ENCODE peak calls at places on chromosome 5, in ten cellular contexts. One of them, this sample, is unnamed.

GRCh38 chr5:129554134-129554904 is 94.2 kb downstream of the ADAMTS19 start:
- DNase-seq in fibroblast of lung: peak
- DNase-seq in stomach: no peak
- DNase-seq in GM10248: no peak
- DNase-seq in brain microvascular endothelial cell: no peak
- DNase-seq in B cell: no peak
- DNase-seq in omental fat pad: no peak
- DNase-seq in breast epithelium: no peak
- DNase-seq in endothelial cell: no peak
- DNase-seq in tibial artery: no peak
- DNase-seq in this sample: no peak

GRCh38 chr5:172999351-172999973 is 15.9 kb downstream of the ATP6V0E1 start:
- DNase-seq in fibroblast of lung: no peak
- DNase-seq in stomach: no peak
- DNase-seq in GM10248: no peak
- DNase-seq in brain microvascular endothelial cell: no peak
- DNase-seq in B cell: no peak
- DNase-seq in omental fat pad: no peak
- DNase-seq in breast epithelium: no peak
- DNase-seq in endothelial cell: no peak
- DNase-seq in tibial artery: no peak
- DNase-seq in this sample: no peak

GRCh38 chr5:16812911-16813310 is 123.2 kb downstream of the MYO10 start:
- DNase-seq in fibroblast of lung: no peak
- DNase-seq in stomach: peak
- DNase-seq in GM10248: no peak
- DNase-seq in brain microvascular endothelial cell: peak
- DNase-seq in B cell: no peak
- DNase-seq in omental fat pad: no peak
- DNase-seq in breast epithelium: peak
- DNase-seq in endothelial cell: no peak
- DNase-seq in tibial artery: no peak
- DNase-seq in this sample: no peak

GRCh38 chr5:55141945-55142690 is 17.9 kb upstream of the GPX8 start:
- DNase-seq in fibroblast of lung: no peak
- DNase-seq in stomach: no peak
- DNase-seq in GM10248: no peak
- DNase-seq in brain microvascular endothelial cell: no peak
- DNase-seq in B cell: no peak
- DNase-seq in omental fat pad: no peak
- DNase-seq in breast epithelium: no peak
- DNase-seq in endothelial cell: no peak
- DNase-seq in tibial artery: no peak
- DNase-seq in this sample: no peak

GRCh38 chr5:122442938-122443337 is 130.9 kb downstream of the SNCAIP start:
- DNase-seq in fibroblast of lung: no peak
- DNase-seq in stomach: no peak
- DNase-seq in GM10248: peak
- DNase-seq in brain microvascular endothelial cell: no peak
- DNase-seq in B cell: no peak
- DNase-seq in omental fat pad: no peak
- DNase-seq in breast epithelium: no peak
- DNase-seq in endothelial cell: no peak
- DNase-seq in tibial artery: no peak
- DNase-seq in this sample: no peak

GRCh38 chr5:129460951-129461815 is 1.1 kb downstream of the ADAMTS19 start:
- DNase-seq in fibroblast of lung: peak
- DNase-seq in stomach: peak
- DNase-seq in GM10248: peak
- DNase-seq in brain microvascular endothelial cell: no peak
- DNase-seq in B cell: no peak
- DNase-seq in omental fat pad: no peak
- DNase-seq in breast epithelium: no peak
- DNase-seq in endothelial cell: peak
- DNase-seq in tibial artery: no peak
- DNase-seq in this sample: peak

GRCh38 chr5:167943353-167943752 is 348.1 kb upstream of the WWC1 start:
- DNase-seq in fibroblast of lung: no peak
- DNase-seq in stomach: no peak
- DNase-seq in GM10248: no peak
- DNase-seq in brain microvascular endothelial cell: no peak
- DNase-seq in B cell: no peak
- DNase-seq in omental fat pad: no peak
- DNase-seq in breast epithelium: no peak
- DNase-seq in endothelial cell: no peak
- DNase-seq in tibial artery: no peak
- DNase-seq in this sample: no peak

GRCh38 chr5:181041043-181041442 is 977 bp downstream of the BTNL9 start:
- DNase-seq in fibroblast of lung: no peak
- DNase-seq in stomach: no peak
- DNase-seq in GM10248: no peak
- DNase-seq in brain microvascular endothelial cell: no peak
- DNase-seq in B cell: no peak
- DNase-seq in omental fat pad: no peak
- DNase-seq in breast epithelium: no peak
- DNase-seq in endothelial cell: no peak
- DNase-seq in tibial artery: no peak
- DNase-seq in this sample: no peak

GRCh38 chr5:24381861-24382460 is 262.8 kb downstream of the CDH10 start:
- DNase-seq in fibroblast of lung: no peak
- DNase-seq in stomach: no peak
- DNase-seq in GM10248: no peak
- DNase-seq in brain microvascular endothelial cell: no peak
- DNase-seq in B cell: no peak
- DNase-seq in omental fat pad: no peak
- DNase-seq in breast epithelium: no peak
- DNase-seq in endothelial cell: no peak
- DNase-seq in tibial artery: no peak
- DNase-seq in this sample: no peak

GRCh38 chr5:125461641-125462072 is 715.2 kb upstream of the ZNF608 start:
- DNase-seq in fibroblast of lung: no peak
- DNase-seq in stomach: no peak
- DNase-seq in GM10248: no peak
- DNase-seq in brain microvascular endothelial cell: no peak
- DNase-seq in B cell: no peak
- DNase-seq in omental fat pad: no peak
- DNase-seq in breast epithelium: no peak
- DNase-seq in endothelial cell: no peak
- DNase-seq in tibial artery: no peak
- DNase-seq in this sample: no peak

GRCh38 chr5:89105171-89105695 is 222.2 kb upstream of the MEF2C start:
- DNase-seq in fibroblast of lung: no peak
- DNase-seq in stomach: no peak
- DNase-seq in GM10248: no peak
- DNase-seq in brain microvascular endothelial cell: no peak
- DNase-seq in B cell: no peak
- DNase-seq in omental fat pad: no peak
- DNase-seq in breast epithelium: no peak
- DNase-seq in endothelial cell: no peak
- DNase-seq in tibial artery: no peak
- DNase-seq in this sample: no peak

GRCh38 chr5:59209758-59210359 is 627.0 kb downstream of the RAB3C start:
- DNase-seq in fibroblast of lung: peak
- DNase-seq in stomach: no peak
- DNase-seq in GM10248: no peak
- DNase-seq in brain microvascular endothelial cell: no peak
- DNase-seq in B cell: no peak
- DNase-seq in omental fat pad: no peak
- DNase-seq in breast epithelium: no peak
- DNase-seq in endothelial cell: no peak
- DNase-seq in tibial artery: no peak
- DNase-seq in this sample: no peak

GRCh38 chr5:135153661-135154060 is 119.6 kb upstream of the PITX1 start:
- DNase-seq in fibroblast of lung: no peak
- DNase-seq in stomach: no peak
- DNase-seq in GM10248: no peak
- DNase-seq in brain microvascular endothelial cell: no peak
- DNase-seq in B cell: no peak
- DNase-seq in omental fat pad: no peak
- DNase-seq in breast epithelium: no peak
- DNase-seq in endothelial cell: no peak
- DNase-seq in tibial artery: no peak
- DNase-seq in this sample: no peak

GRCh38 chr5:39599721-39600431 is 175.1 kb upstream of the DAB2 start:
- DNase-seq in fibroblast of lung: peak
- DNase-seq in stomach: no peak
- DNase-seq in GM10248: no peak
- DNase-seq in brain microvascular endothelial cell: peak
- DNase-seq in B cell: no peak
- DNase-seq in omental fat pad: no peak
- DNase-seq in breast epithelium: no peak
- DNase-seq in endothelial cell: no peak
- DNase-seq in tibial artery: no peak
- DNase-seq in this sample: no peak
- TF ChIP-seq CTCF in fibroblast of lung: peak
- TF ChIP-seq CTCF in stomach: no peak
- TF ChIP-seq CTCF in GM10248: peak
- TF ChIP-seq CTCF in brain microvascular endothelial cell: peak
- TF ChIP-seq CTCF in B cell: peak
- TF ChIP-seq CTCF in omental fat pad: no peak
- TF ChIP-seq CTCF in breast epithelium: no peak
- TF ChIP-seq CTCF in endothelial cell: peak
- TF ChIP-seq CTCF in tibial artery: peak
- TF ChIP-seq CTCF in this sample: peak

GRCh38 chr5:819078-819477 is 31.7 kb downstream of the ZDHHC11 start:
- DNase-seq in fibroblast of lung: no peak
- DNase-seq in stomach: no peak
- DNase-seq in GM10248: no peak
- DNase-seq in brain microvascular endothelial cell: no peak
- DNase-seq in B cell: no peak
- DNase-seq in omental fat pad: no peak
- DNase-seq in breast epithelium: no peak
- DNase-seq in endothelial cell: no peak
- DNase-seq in tibial artery: no peak
- DNase-seq in this sample: no peak

GRCh38 chr5:816176-816575 is 31.6 kb upstream of the ZDHHC11B start:
- DNase-seq in fibroblast of lung: no peak
- DNase-seq in stomach: no peak
- DNase-seq in GM10248: no peak
- DNase-seq in brain microvascular endothelial cell: no peak
- DNase-seq in B cell: no peak
- DNase-seq in omental fat pad: no peak
- DNase-seq in breast epithelium: no peak
- DNase-seq in endothelial cell: no peak
- DNase-seq in tibial artery: no peak
- DNase-seq in this sample: no peak

GRCh38 chr5:820245-820644 is 30.5 kb downstream of the ZDHHC11 start:
- DNase-seq in fibroblast of lung: no peak
- DNase-seq in stomach: no peak
- DNase-seq in GM10248: no peak
- DNase-seq in brain microvascular endothelial cell: no peak
- DNase-seq in B cell: no peak
- DNase-seq in omental fat pad: no peak
- DNase-seq in breast epithelium: no peak
- DNase-seq in endothelial cell: no peak
- DNase-seq in tibial artery: no peak
- DNase-seq in this sample: no peak

DNA sequence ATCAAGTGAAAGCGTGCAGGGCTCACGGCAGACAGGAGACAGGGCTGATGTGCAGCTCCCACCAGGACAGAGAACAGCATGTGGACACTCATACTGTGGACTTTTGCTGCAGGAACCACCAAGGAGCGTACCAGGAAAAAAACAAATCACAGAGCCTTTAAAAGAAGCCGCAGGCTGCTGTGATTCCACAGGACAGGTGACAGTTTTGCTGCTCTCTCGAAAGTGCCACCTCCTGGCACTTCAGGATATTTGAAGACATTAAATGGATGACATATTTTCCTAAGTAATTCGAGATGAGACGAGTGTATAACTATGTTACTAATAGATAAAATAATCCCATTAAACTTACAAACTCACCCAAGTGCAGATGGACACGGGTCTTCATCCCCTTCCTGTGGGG is 29.3 kb downstream of the ZDHHC11 start:
- DNase-seq in fibroblast of lung: no peak
- DNase-seq in stomach: no peak
- DNase-seq in GM10248: no peak
- DNase-seq in brain microvascular endothelial cell: no peak
- DNase-seq in B cell: no peak
- DNase-seq in omental fat pad: no peak
- DNase-seq in breast epithelium: no peak
- DNase-seq in endothelial cell: no peak
- DNase-seq in tibial artery: no peak
- DNase-seq in this sample: no peak
- TF ChIP-seq CTCF in fibroblast of lung: no peak
- TF ChIP-seq CTCF in stomach: no peak
- TF ChIP-seq CTCF in GM10248: no peak
- TF ChIP-seq CTCF in brain microvascular endothelial cell: no peak
- TF ChIP-seq CTCF in B cell: no peak
- TF ChIP-seq CTCF in omental fat pad: no peak
- TF ChIP-seq CTCF in breast epithelium: no peak
- TF ChIP-seq CTCF in endothelial cell: no peak
- TF ChIP-seq CTCF in tibial artery: no peak
- TF ChIP-seq CTCF in this sample: no peak

DNA sequence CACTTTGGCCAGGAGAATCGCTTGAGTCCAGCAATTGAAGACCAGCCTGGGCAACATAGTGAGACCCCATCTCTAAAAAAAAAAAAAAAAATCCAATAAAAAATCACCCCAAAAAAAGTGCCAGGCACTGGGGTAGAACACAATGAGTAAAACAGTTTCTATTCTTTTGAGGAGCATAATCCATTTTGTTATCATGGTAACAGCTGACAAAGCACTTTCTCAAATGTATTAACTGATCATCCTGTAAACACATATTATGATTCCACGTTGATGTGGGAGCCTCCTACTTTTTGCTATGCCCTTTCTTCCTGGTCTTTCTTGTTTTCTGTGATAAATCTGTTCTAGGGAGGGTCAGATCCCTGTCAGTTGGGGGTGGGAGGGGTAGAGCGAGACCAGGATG is 20.7 kb upstream of the FAM13B start:
- DNase-seq in fibroblast of lung: no peak
- DNase-seq in stomach: no peak
- DNase-seq in GM10248: no peak
- DNase-seq in brain microvascular endothelial cell: no peak
- DNase-seq in B cell: no peak
- DNase-seq in omental fat pad: no peak
- DNase-seq in breast epithelium: no peak
- DNase-seq in endothelial cell: no peak
- DNase-seq in tibial artery: no peak
- DNase-seq in this sample: no peak
- TF ChIP-seq CTCF in fibroblast of lung: no peak
- TF ChIP-seq CTCF in stomach: no peak
- TF ChIP-seq CTCF in GM10248: no peak
- TF ChIP-seq CTCF in brain microvascular endothelial cell: no peak
- TF ChIP-seq CTCF in B cell: no peak
- TF ChIP-seq CTCF in omental fat pad: no peak
- TF ChIP-seq CTCF in breast epithelium: no peak
- TF ChIP-seq CTCF in endothelial cell: no peak
- TF ChIP-seq CTCF in tibial artery: no peak
- TF ChIP-seq CTCF in this sample: no peak

DNA sequence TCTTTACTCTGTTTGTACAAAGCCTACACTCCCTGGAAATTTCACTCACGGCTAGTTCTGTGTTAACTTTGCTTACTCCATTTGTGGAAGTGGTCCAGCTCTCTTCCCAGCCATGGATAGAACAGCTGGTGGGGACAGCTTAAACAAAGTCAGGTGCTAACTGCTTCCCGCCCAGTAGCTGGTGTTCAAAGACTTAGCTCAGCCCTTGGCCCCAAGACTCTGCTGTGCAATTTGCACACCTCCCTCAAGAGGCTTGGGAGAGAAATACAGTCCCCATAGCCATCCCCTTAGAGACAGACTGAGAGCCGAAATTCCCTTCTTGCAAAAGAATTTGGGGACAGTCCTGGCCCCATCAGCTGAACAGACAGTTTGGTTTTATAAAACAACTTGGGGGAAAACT is 73.8 kb upstream of the RAI14 start:
- DNase-seq in fibroblast of lung: no peak
- DNase-seq in stomach: no peak
- DNase-seq in GM10248: no peak
- DNase-seq in brain microvascular endothelial cell: no peak
- DNase-seq in B cell: no peak
- DNase-seq in omental fat pad: no peak
- DNase-seq in breast epithelium: no peak
- DNase-seq in endothelial cell: no peak
- DNase-seq in tibial artery: no peak
- DNase-seq in this sample: no peak
- TF ChIP-seq CTCF in fibroblast of lung: no peak
- TF ChIP-seq CTCF in stomach: no peak
- TF ChIP-seq CTCF in GM10248: no peak
- TF ChIP-seq CTCF in brain microvascular endothelial cell: peak
- TF ChIP-seq CTCF in B cell: no peak
- TF ChIP-seq CTCF in omental fat pad: no peak
- TF ChIP-seq CTCF in breast epithelium: no peak
- TF ChIP-seq CTCF in endothelial cell: no peak
- TF ChIP-seq CTCF in tibial artery: no peak
- TF ChIP-seq CTCF in this sample: no peak

This sample was measured in mesothelial cell of epicardium.